ENCODE peak calls at places on chromosome 3, in six cellular contexts. Y, P, A, J, T and Z are unnamed samples.

GRCh38 chr3:64539451-64540196 is 148.2 kb downstream of the ADAMTS9 start:
- DNase-seq in Y (peak), P (no peak), A (no peak), J (peak), T (peak), Z (no peak)

GRCh38 chr3:24640330-24640877 is 145.8 kb upstream of the THRB start:
- DNase-seq in Y (peak), P (no peak), A (peak), J (peak), T (no peak), Z (no peak)

GRCh38 chr3:58041826-58042324 is 33.7 kb downstream of the FLNB start:
- DNase-seq in Y (peak), P (no peak), A (peak), J (peak), T (no peak), Z (no peak)

GRCh38 chr3:46923559-46924350 is 46.2 kb downstream of the PTH1R start:
- DNase-seq in Y (peak), P (no peak), A (no peak), J (peak), T (peak), Z (peak)

GRCh38 chr3:112973325-112974177 is 1.4 kb downstream of the CD200R1 start:
- DNase-seq in Y (no peak), P (no peak), A (no peak), J (no peak), T (no peak), Z (no peak)

GRCh38 chr3:184338538-184338945 is 1.1 kb downstream of the FAM131A start:
- DNase-seq in Y (peak), P (no peak), A (peak), J (peak), T (peak), Z (peak)

GRCh38 chr3:45608296-45608695 is 13.7 kb downstream of the LIMD1 start:
- DNase-seq in Y (no peak), P (no peak), A (no peak), J (no peak), T (no peak), Z (no peak)

GRCh38 chr3:38658886-38659285 is 9.4 kb upstream of the SCN5A start:
- DNase-seq in Y (no peak), P (no peak), A (no peak), J (no peak), T (no peak), Z (no peak)

GRCh38 chr3:177491301-177492031 is 294.2 kb upstream of the TBL1XR1 start:
- DNase-seq in Y (peak), P (no peak), A (no peak), J (peak), T (peak), Z (no peak)

GRCh38 chr3:49519266-49519665 is 35.0 kb upstream of the BSN start:
- DNase-seq in Y (peak), P (no peak), A (no peak), J (peak), T (no peak), Z (no peak)

GRCh38 chr3:130508970-130509369 is 8.0 kb upstream of the COL6A6 start:
- DNase-seq in Y (peak), P (no peak), A (no peak), J (peak), T (no peak), Z (no peak)

GRCh38 chr3:106359692-106360091 is 490.9 kb upstream of the CBLB start:
- DNase-seq in Y (no peak), P (no peak), A (no peak), J (no peak), T (no peak), Z (no peak)

GRCh38 chr3:184811663-184811998 is 335 bp upstream of the VPS8 start:
- DNase-seq in Y (no peak), P (no peak), A (no peak), J (no peak), T (no peak), Z (no peak)

GRCh38 chr3:65422154-65422553 is 616.6 kb downstream of the MAGI1 start:
- DNase-seq in Y (no peak), P (no peak), A (no peak), J (no peak), T (no peak), Z (no peak)

GRCh38 chr3:171458056-171458856 is 1.9 kb downstream of the TNIK start:
- DNase-seq in Y (peak), P (no peak), A (no peak), J (peak), T (peak), Z (no peak)

GRCh38 chr3:100928638-100929428 is 64.4 kb downstream of the ABI3BP start:
- DNase-seq in Y (peak), P (no peak), A (peak), J (peak), T (no peak), Z (no peak)

GRCh38 chr3:72617420-72618024 is 230.7 kb downstream of the SHQ1 start:
- DNase-seq in Y (no peak), P (no peak), A (no peak), J (no peak), T (no peak), Z (no peak)

GRCh38 chr3:166013073-166013679 is 176.0 kb upstream of the BCHE start:
- DNase-seq in Y (peak), P (no peak), A (peak), J (peak), T (peak), Z (no peak)

GRCh38 chr3:114351822-114352145 is 58.0 kb downstream of the TIGIT start:
- DNase-seq in Y (no peak), P (no peak), A (no peak), J (no peak), T (no peak), Z (no peak)

GRCh38 chr3:47525617-47526016 is 12.1 kb upstream of the ELP6 start:
- DNase-seq in Y (no peak), P (no peak), A (no peak), J (no peak), T (no peak), Z (no peak)

GRCh38 chr3:137420198-137420995 is 343.7 kb upstream of the SOX14 start:
- DNase-seq in Y (no peak), P (no peak), A (no peak), J (no peak), T (no peak), Z (no peak)

GRCh38 chr3:134039161-134039862 is 9.6 kb upstream of the SLCO2A1 start:
- DNase-seq in Y (no peak), P (no peak), A (no peak), J (no peak), T (no peak), Z (no peak)
- TF ChIP-seq CTCF in Y (peak), P (no peak), A (peak), J (peak), T (no peak), Z (no peak)

GRCh38 chr3:129435367-129435766 is 4.4 kb downstream of the MBD4 start:
- DNase-seq in Y (no peak), P (no peak), A (no peak), J (no peak), T (no peak), Z (no peak)
- TF ChIP-seq CTCF in Y (no peak), P (no peak), A (no peak), J (no peak), T (no peak), Z (no peak)

DNA sequence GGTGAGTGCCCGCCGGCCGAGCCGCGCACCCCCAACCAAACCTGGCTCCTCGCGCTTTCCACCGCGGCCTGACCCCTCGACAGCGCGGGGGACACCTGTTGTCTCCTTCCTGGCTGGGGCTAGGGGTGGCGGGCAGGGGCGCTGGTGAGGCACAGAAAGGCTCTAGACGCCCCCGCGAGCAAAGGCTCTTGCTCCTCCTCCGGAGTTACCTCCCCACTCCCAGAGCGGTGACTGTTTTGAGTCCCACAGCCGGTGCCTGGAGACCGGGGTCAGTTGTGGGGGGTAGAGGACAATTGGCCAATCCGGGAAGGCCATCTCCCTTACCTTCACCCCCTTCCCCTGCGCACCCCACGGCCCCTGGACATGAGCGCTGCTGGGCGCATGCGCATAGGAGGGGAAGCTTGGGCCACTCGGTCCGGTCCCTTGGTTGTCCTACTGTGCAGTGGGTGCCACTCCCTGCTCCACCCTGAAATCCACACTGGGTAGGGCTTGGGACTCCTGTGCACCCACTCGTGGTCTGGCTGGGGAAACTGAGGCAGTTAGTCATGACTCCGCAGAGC is 554 bp downstream of the CHST13 start:
- DNase-seq in Y (no peak), P (no peak), A (no peak), J (no peak), T (no peak), Z (no peak)
- TF ChIP-seq CTCF in Y (no peak), P (no peak), A (no peak), J (no peak), T (no peak), Z (no peak)

DNA sequence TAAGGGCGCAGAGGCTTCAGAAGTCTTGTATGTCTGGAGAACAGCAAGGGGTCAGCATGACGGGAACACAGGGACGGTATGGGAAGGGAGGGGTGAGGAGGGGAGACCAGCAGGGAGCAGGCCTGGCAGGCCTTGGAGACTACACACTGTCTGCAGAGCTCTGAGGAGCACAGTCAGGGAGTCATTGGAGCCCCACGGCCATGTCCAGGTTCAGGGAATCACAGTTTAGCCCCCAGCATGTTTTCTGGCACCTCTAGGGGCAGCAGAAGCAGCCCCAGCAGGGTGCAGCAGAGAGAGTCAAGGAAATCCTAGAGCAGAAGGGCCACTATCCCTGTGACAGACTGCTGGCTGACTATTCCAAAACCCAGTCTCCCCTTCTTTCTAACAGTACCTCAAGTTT is 3.2 kb downstream of the LAMP3 start:
- DNase-seq in Y (no peak), P (no peak), A (no peak), J (no peak), T (no peak), Z (no peak)
- TF ChIP-seq CTCF in Y (peak), P (no peak), A (peak), J (peak), T (no peak), Z (no peak)

GRCh38 chr3:16266714-16267113 is 1.7 kb downstream of the OXNAD1 start:
- DNase-seq in Y (no peak), P (no peak), A (no peak), J (no peak), T (no peak), Z (no peak)

GRCh38 chr3:16262195-16262594 is 2.5 kb downstream of the DPH3 start:
- DNase-seq in Y (no peak), P (no peak), A (no peak), J (no peak), T (no peak), Z (no peak)

GRCh38 chr3:16264174-16264707 is 502 bp downstream of the DPH3 start:
- DNase-seq in Y (no peak), P (no peak), A (no peak), J (no peak), T (no peak), Z (no peak)

GRCh38 chr3:16265455-16265786 is 409 bp downstream of the OXNAD1 start:
- DNase-seq in Y (no peak), P (no peak), A (no peak), J (no peak), T (no peak), Z (no peak)

DNA sequence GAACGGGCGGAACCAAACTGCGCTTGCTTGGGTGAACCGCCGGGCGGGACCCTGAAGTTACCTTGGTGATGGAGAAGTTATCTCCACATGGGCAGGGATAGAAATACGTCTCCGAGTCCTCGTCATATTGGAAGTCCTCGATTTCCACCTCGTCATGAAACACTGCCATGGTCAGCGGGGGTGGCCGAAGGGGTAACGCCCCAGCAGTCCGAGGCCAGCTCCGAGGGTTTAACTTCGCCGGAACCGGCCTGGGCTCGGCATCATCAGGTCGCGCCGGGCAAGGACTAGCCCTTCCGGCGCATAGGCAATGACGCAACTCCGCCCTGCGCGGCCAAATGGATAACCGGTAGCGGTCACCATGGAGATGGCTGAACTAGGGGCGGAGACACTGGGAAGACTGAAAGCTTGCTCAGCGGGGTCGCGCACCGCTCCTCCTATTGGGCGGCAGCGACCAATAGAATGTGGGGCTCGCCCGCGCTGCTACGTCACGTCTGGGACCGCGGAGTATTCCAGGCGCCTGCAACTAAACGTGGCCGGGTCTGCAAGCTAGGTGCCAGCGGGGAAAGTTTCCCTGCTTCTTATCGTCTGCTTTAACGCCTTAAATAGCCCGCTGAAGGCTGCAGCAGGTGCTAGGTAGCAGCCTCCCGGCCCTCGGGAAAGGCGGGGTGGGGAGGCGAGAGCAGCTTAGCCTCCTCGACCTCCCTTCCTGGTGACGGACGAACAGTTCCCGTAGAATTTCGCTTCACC is at the start of the genes DPH3 and OXNAD1:
- DNase-seq in Y (peak), P (peak), A (peak), J (peak), T (peak), Z (peak)
- TF ChIP-seq CTCF in Y (no peak), P (no peak), A (peak), J (peak), T (no peak), Z (no peak)